ENCODE peak calls at places on chromosomes 4 and X, in eight cellular contexts. Y is NCI-H1930, A is sigmoid colon, J is renal cortical epithelial cell, G is tibial artery, E is stromal cell of bone marrow, U is AG08396, D is T-helper 17 cell. K is an unnamed sample.

GRCh38 chrX:41589634-41590270 is 99.0 kb upstream of the GPR34 start:
- DNase-seq in Y (no peak), E (peak), J (peak), D (no peak), U (no peak), G (no peak), A (no peak), K (peak)

GRCh38 chrX:106952988-106953387 is 32.8 kb downstream of the CLDN2 start:
- DNase-seq in D (no peak), Y (no peak), A (no peak), E (no peak), G (no peak), J (peak), U (no peak), K (no peak)

GRCh38 chr4:14434916-14435315 is 567.4 kb upstream of the CPEB2 start:
- DNase-seq in A (no peak), D (no peak), U (no peak), J (no peak), E (peak), G (no peak), Y (no peak), K (no peak)

GRCh38 chr4:48380583-48381167 is 39.3 kb downstream of the SLAIN2 start:
- DNase-seq in G (no peak), D (no peak), J (no peak), Y (no peak), A (no peak), U (no peak), E (no peak), K (no peak)

GRCh38 chr4:99317354-99317753 is 3.8 kb downstream of the ADH1B start:
- DNase-seq in A (no peak), D (no peak), G (no peak), Y (no peak), J (no peak), E (no peak), U (no peak), K (no peak)

GRCh38 chr4:11914406-11914805 is 485.7 kb upstream of the HS3ST1 start:
- DNase-seq in A (no peak), U (no peak), D (no peak), Y (no peak), G (no peak), J (peak), E (peak), K (no peak)

GRCh38 chr4:98232202-98232601 is 29.0 kb upstream of the RAP1GDS1 start:
- DNase-seq in G (no peak), J (no peak), A (no peak), U (no peak), D (no peak), Y (peak), E (no peak), K (no peak)

GRCh38 chr4:145722561-145722960 is 42.6 kb downstream of the C4orf51 start:
- DNase-seq in Y (no peak), G (no peak), D (no peak), A (no peak), E (no peak), U (no peak), J (no peak), K (no peak)

GRCh38 chr4:82439088-82439487 is 8.7 kb downstream of the ENOPH1 start:
- DNase-seq in U (no peak), Y (no peak), E (no peak), J (no peak), A (no peak), G (no peak), D (no peak), K (no peak)